ENCODE peak calls at places on chromosomes 4 and X, in ten cellular contexts. P, E, Q, F, O, D, S, N, B and V are unnamed samples.

GRCh38 chrX:56281789-56282188 is 49.6 kb downstream of the KLF8 start:
- DNase-seq in P (no peak), E (peak; percentile 23), Q (no peak), F (peak; percentile 4), O (no peak), D (peak; percentile 48), S (no peak), N (peak; percentile 1), B (peak; percentile 29), V (no peak)

GRCh38 chrX:40097101-40097491 is 662 bp downstream of the BCOR start:
- DNase-seq in P (no peak), E (peak; percentile 53), Q (no peak), F (no peak), O (no peak), D (peak; percentile 42), S (no peak), N (peak; percentile 23), B (no peak), V (no peak)

GRCh38 chr4:6619466-6620255 is 20.8 kb upstream of the MRFAP1 start:
- DNase-seq in P (no peak), E (no peak), Q (no peak), F (no peak), O (no peak), D (no peak), S (no peak), N (no peak), B (no peak), V (no peak)

GRCh38 chr4:33482773-33483172 is 2761.5 kb downstream of the ARAP2 start:
- DNase-seq in P (no peak), E (no peak), Q (no peak), F (peak; percentile 2), O (no peak), D (no peak), S (no peak), N (no peak), B (peak; percentile 69), V (no peak)

GRCh38 chr4:167143018-167143417 is 91.3 kb downstream of the SPOCK3 start:
- DNase-seq in P (no peak), E (no peak), Q (no peak), F (no peak), O (no peak), D (no peak), S (no peak), N (no peak), B (peak; percentile 21), V (no peak)

GRCh38 chr4:56182356-56182755 is 204.9 kb downstream of the AASDH start:
- DNase-seq in P (no peak), E (no peak), Q (no peak), F (no peak), O (no peak), D (no peak), S (no peak), N (no peak), B (no peak), V (no peak)

GRCh38 chrX:71509289-71509688 is 23.6 kb upstream of the OGT start:
- DNase-seq in P (no peak), E (no peak), Q (no peak), F (no peak), O (no peak), D (no peak), S (no peak), N (no peak), B (no peak), V (no peak)

GRCh38 chr4:7260569-7260968 is 68.2 kb downstream of the SORCS2 start:
- DNase-seq in P (no peak), E (no peak), Q (no peak), F (no peak), O (no peak), D (no peak), S (no peak), N (no peak), B (no peak), V (no peak)

GRCh38 chrX:20547649-20548051 is 280.9 kb upstream of the RPS6KA3 start:
- DNase-seq in P (no peak), E (peak; percentile 64), Q (no peak), F (no peak), O (no peak), D (peak; percentile 64), S (no peak), N (no peak), B (peak; percentile 13), V (no peak)

GRCh38 chr4:116323606-116324005 is 761.8 kb downstream of the TRAM1L1 start:
- DNase-seq in P (no peak), E (no peak), Q (no peak), F (no peak), O (no peak), D (no peak), S (no peak), N (no peak), B (no peak), V (no peak)

GRCh38 chr4:32789026-32789608 is 2068.9 kb downstream of the PCDH7 start:
- DNase-seq in P (no peak), E (peak; percentile 45), Q (peak; percentile 8), F (peak; percentile 29), O (no peak), D (peak; percentile 89), S (no peak), N (no peak), B (peak; percentile 95), V (no peak)

GRCh38 chrX:37420756-37421155 is 71.6 kb downstream of the PRRG1 start:
- DNase-seq in P (no peak), E (no peak), Q (no peak), F (no peak), O (no peak), D (no peak), S (no peak), N (no peak), B (no peak), V (no peak)

GRCh38 chrX:9911479-9911878 is 55.7 kb upstream of the CLDN34 start:
- DNase-seq in P (no peak), E (peak; percentile 51), Q (no peak), F (peak; percentile 27), O (no peak), D (peak; percentile 65), S (no peak), N (no peak), B (peak; percentile 85), V (no peak)

GRCh38 chrX:9909254-9909653 is 57.9 kb upstream of the CLDN34 start:
- DNase-seq in P (no peak), E (no peak), Q (no peak), F (no peak), O (no peak), D (no peak), S (no peak), N (no peak), B (no peak), V (no peak)

GRCh38 chrX:9913041-9913440 is 54.1 kb upstream of the CLDN34 start:
- DNase-seq in P (no peak), E (peak; percentile 67), Q (no peak), F (no peak), O (no peak), D (no peak), S (no peak), N (no peak), B (peak; percentile 87), V (no peak)

GRCh38 chrX:9907645-9908387 is 59.3 kb upstream of the CLDN34 start:
- DNase-seq in P (no peak), E (peak; percentile 46), Q (peak; percentile 66), F (no peak), O (no peak), D (peak; percentile 53), S (no peak), N (no peak), B (peak; percentile 81), V (no peak)

DNA sequence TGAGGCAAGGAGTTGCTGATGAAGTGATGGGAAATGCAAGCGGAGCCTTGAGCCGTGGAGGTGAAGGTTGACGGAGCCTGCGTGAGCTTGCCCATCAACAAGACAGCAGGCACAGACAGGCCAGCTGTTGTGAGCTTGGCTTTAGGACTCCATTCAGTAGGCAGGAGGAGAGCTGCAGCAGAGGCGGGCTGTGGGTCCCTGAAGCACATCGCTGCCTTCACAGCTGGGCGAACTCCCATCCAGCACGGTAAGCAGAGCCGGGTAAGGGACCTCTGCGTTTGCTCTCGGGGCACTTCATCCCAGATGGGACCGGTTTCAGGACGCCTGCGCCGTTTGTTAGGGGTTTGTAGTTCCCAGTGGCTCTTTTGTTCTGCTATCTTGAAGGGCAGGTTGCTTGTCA is 54.8 kb upstream of the CLDN34 start:
- DNase-seq in P (no peak), E (peak; percentile 26), Q (no peak), F (no peak), O (no peak), D (peak; percentile 10), S (no peak), N (no peak), B (peak; percentile 92), V (no peak)
- H3K4me3 ChIP-seq in P (no peak overlapping the region), E (peak overlapping the region; percentile 56), Q (no peak overlapping the region), F (peak overlapping the region; percentile 35), O (no peak overlapping the region), D (no peak overlapping the region), S (no peak overlapping the region), N (no peak overlapping the region), B (peak overlapping the region; percentile 49), V (no peak overlapping the region)

GRCh38 chrX:38806054-38806389 is 4.8 kb downstream of the MID1IP1 start:
- DNase-seq in P (no peak), E (peak; percentile 80), Q (no peak), F (no peak), O (no peak), D (peak; percentile 76), S (no peak), N (peak; percentile 10), B (no peak), V (no peak)
- H3K4me3 ChIP-seq in P (peak overlapping the region; percentile 61), E (peak overlapping the region; percentile 89), Q (peak overlapping the region; percentile 78), F (no peak overlapping the region), O (peak overlapping the region; percentile 69), D (peak overlapping the region; percentile 79), S (peak overlapping the region; percentile 69), N (peak overlapping the region; percentile 78), B (peak overlapping the region; percentile 63), V (peak overlapping the region; percentile 76)

DNA sequence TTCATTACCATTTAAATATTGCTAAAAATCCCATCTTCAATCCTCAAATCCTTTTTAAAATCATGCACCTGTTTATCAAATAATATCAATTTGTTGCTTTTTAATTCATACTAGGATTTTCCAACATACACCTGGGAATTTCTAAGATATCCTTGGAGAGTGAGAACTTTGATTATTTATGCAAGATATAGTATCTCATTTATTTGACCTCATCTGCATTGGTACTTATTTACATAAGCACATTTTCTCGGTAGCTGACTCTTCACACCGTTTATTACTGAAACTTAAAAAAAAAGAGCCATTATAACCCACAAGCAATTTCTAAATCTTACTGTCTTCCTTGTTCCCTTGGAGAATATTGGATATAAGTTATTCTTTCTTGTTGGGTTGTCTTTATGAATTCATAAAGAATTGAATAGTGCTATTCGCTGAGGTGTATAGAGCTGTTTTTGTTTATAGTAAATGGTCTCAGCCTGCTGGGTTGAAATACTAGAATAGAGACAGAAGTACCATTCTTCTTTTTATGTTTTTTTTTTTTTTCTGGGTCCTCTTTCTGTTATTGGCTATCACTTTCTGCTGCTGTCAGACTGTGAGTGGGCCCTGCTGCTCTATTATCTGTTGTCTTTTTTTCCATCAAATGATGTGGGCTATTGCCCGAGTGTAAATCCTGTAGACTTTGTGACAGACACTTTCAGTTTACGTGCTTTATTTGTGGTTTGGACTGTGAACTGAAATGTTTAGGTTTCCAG is 2.9 kb downstream of the UGT8 start:
- DNase-seq in P (no peak), E (no peak), Q (no peak), F (no peak), O (no peak), D (no peak), S (no peak), N (no peak), B (no peak), V (no peak)
- H3K4me3 ChIP-seq in P (peak overlapping the region; percentile 10), E (no peak overlapping the region), Q (no peak overlapping the region), F (no peak overlapping the region), O (no peak overlapping the region), D (no peak overlapping the region), S (no peak overlapping the region), N (no peak overlapping the region), B (no peak overlapping the region), V (no peak overlapping the region)

GRCh38 chrX:25052798-25053534 is 37.2 kb upstream of the ARX start:
- DNase-seq in P (no peak), E (no peak), Q (no peak), F (no peak), O (no peak), D (no peak), S (no peak), N (no peak), B (no peak), V (no peak)
- H3K4me3 ChIP-seq in P (no peak overlapping the region), E (no peak overlapping the region), Q (no peak overlapping the region), F (no peak overlapping the region), O (no peak overlapping the region), D (no peak overlapping the region), S (no peak overlapping the region), N (no peak overlapping the region), B (no peak overlapping the region), V (no peak overlapping the region)